ENCODE peak calls at places on chromosomes 5 and 9, in seven cellular contexts. X, K, T, Z, C, R and P are unnamed samples.

GRCh38 chr5:141492168-141492885 is 3.4 kb downstream of the PCDHGC5 start:
- DNase-seq in X (no peak), K (no peak), T (no peak), Z (no peak), C (no peak), R (no peak), P (no peak)

GRCh38 chr5:154885438-154885837 is 27.0 kb downstream of the CNOT8 start:
- DNase-seq in X (no peak), K (no peak), T (no peak), Z (no peak), C (no peak), R (no peak), P (no peak)

GRCh38 chr9:126147620-126148522 is 178.8 kb upstream of the MVB12B start:
- DNase-seq in X (no peak), K (peak), T (no peak), Z (no peak), C (no peak), R (peak), P (no peak)

GRCh38 chr5:57696005-57696755 is 213.6 kb upstream of the ACTBL2 start:
- DNase-seq in X (peak), K (no peak), T (no peak), Z (no peak), C (no peak), R (no peak), P (no peak)

GRCh38 chr9:133540336-133541025 is 6.0 kb downstream of the ADAMTSL2 start:
- DNase-seq in X (no peak), K (no peak), T (no peak), Z (no peak), C (no peak), R (no peak), P (no peak)

GRCh38 chr9:134539613-134540012 is 102.0 kb upstream of the COL5A1 start:
- DNase-seq in X (no peak), K (no peak), T (no peak), Z (no peak), C (peak), R (no peak), P (no peak)

GRCh38 chr9:90423661-90424193 is 218.9 kb downstream of the DIRAS2 start:
- DNase-seq in X (no peak), K (no peak), T (no peak), Z (no peak), C (no peak), R (no peak), P (no peak)

GRCh38 chr5:35158627-35159369 is 71.5 kb downstream of the PRLR start:
- DNase-seq in X (no peak), K (no peak), T (no peak), Z (no peak), C (no peak), R (no peak), P (no peak)

GRCh38 chr5:80275347-80275746 is 19.5 kb upstream of the SERINC5 start:
- DNase-seq in X (no peak), K (no peak), T (no peak), Z (peak), C (no peak), R (no peak), P (no peak)

GRCh38 chr9:37880916-37881479 is 22.9 kb downstream of the SLC25A51 start:
- DNase-seq in X (no peak), K (no peak), T (no peak), Z (no peak), C (no peak), R (no peak), P (no peak)

GRCh38 chr5:170275376-170275994 is 22.1 kb downstream of the LCP2 start:
- DNase-seq in X (no peak), K (no peak), T (no peak), Z (no peak), C (no peak), R (no peak), P (no peak)

GRCh38 chr9:126604059-126604685 is 9.6 kb upstream of the LMX1B start:
- DNase-seq in X (no peak), K (no peak), T (no peak), Z (no peak), C (no peak), R (no peak), P (no peak)

GRCh38 chr9:93588641-93589609 is 12.5 kb downstream of the PHF2 start:
- DNase-seq in X (no peak), K (no peak), T (no peak), Z (no peak), C (no peak), R (no peak), P (no peak)

GRCh38 chr5:96741911-96742310 is 65.8 kb downstream of the ERAP1 start:
- DNase-seq in X (no peak), K (no peak), T (no peak), Z (peak), C (no peak), R (no peak), P (no peak)